ENCODE peak calls at places on chromosomes 16 and 17, in four cellular contexts. Q is left colon, G is A549, M is NCI-H748 treated with DMSO at 0.1 percent for 48 hours. S is an unnamed sample.
A peak's percentile ranks its signal among the peaks of the same experiment; 100 is the strongest.

GRCh38 chr17:32912218-32912897 is 15.6 kb upstream of the TMEM98 start:
- DNase-seq in Q (peak; percentile 91), G (no peak), M (peak; percentile 51), S (peak; percentile 39)

GRCh38 chr17:60079401-60079861 is 710 bp upstream of the HEATR6 start:
- DNase-seq in Q (no peak), G (peak; percentile 26), M (no peak), S (no peak)

GRCh38 chr16:77657016-77657415 is 65.3 kb upstream of the NUDT7 start:
- DNase-seq in Q (no peak), G (no peak), M (no peak), S (peak; percentile 31)

GRCh38 chr17:77842148-77842905 is 116.2 kb upstream of the TNRC6C start:
- DNase-seq in Q (peak; percentile 70), G (no peak), M (peak; percentile 2), S (no peak)

GRCh38 chr17:3049705-3050295 is 13.6 kb downstream of the OR1D5 start:
- DNase-seq in Q (no peak), G (no peak), M (no peak), S (no peak)

GRCh38 chr17:47172698-47173565 is 16.2 kb downstream of the CDC27 start:
- DNase-seq in Q (no peak), G (no peak), M (no peak), S (no peak)

GRCh38 chr17:80663783-80664206 is 119.2 kb downstream of the RPTOR start:
- DNase-seq in Q (peak; percentile 60), G (no peak), M (no peak), S (no peak)

GRCh38 chr16:30335598-30336474 is 19.3 kb downstream of the CD2BP2 start:
- DNase-seq in Q (peak; percentile 49), G (no peak), M (no peak), S (no peak)

GRCh38 chr16:66286527-66286926 is 80.0 kb upstream of the CDH5 start:
- DNase-seq in Q (no peak), G (no peak), M (no peak), S (no peak)

GRCh38 chr17:44599298-44600175 is 42.3 kb downstream of the FZD2 start:
- DNase-seq in Q (peak; percentile 35), G (peak; percentile 87), M (no peak), S (peak; percentile 70)

GRCh38 chr16:23905027-23905426 is 69.2 kb downstream of the PRKCB start:
- DNase-seq in Q (no peak), G (peak; percentile 15), M (no peak), S (peak; percentile 83)

GRCh38 chr17:29158096-29158495 is 22.1 kb downstream of the MYO18A start:
- DNase-seq in Q (no peak), G (no peak), M (no peak), S (no peak)

S was measured in neural progenitor cell.